ENCODE peak calls at places on chromosomes 4 and X, in six cellular contexts. N, K, G, D, T and M are unnamed samples.
A peak's percentile ranks its signal among the peaks of the same experiment; 100 is the strongest.

GRCh38 chr4:83362492-83363329 is 28.1 kb upstream of the HPSE start:
- DNase-seq in K (no peak), G (no peak), T (peak; percentile 67), N (no peak), D (no peak), M (no peak)

GRCh38 chr4:158938462-158939044 is 164.3 kb upstream of the RAPGEF2 start:
- DNase-seq in D (no peak), K (no peak), N (peak; percentile 16), G (no peak), T (peak; percentile 15), M (no peak)

GRCh38 chr4:72094054-72094780 is 62.4 kb downstream of the NPFFR2 start:
- DNase-seq in K (no peak), D (peak; percentile 60), G (no peak), T (no peak), N (peak; percentile 10), M (no peak)

GRCh38 chr4:38004062-38004461 is 43.9 kb downstream of the PTTG2 start:
- DNase-seq in G (no peak), D (no peak), T (peak; percentile 61), N (no peak), K (no peak), M (no peak)

GRCh38 chr4:40699648-40700047 is 50.1 kb upstream of the NSUN7 start:
- DNase-seq in N (no peak), G (no peak), D (no peak), K (no peak), T (peak; percentile 63), M (no peak)

GRCh38 chrX:148049441-148049840 is 68.3 kb downstream of the FMR1NB start:
- DNase-seq in K (no peak), D (no peak), G (no peak), T (peak; percentile 48), N (no peak), M (no peak)

GRCh38 chr4:98710831-98711230 is 52.4 kb upstream of the TSPAN5 start:
- DNase-seq in N (no peak), G (no peak), T (peak; percentile 22), K (no peak), D (no peak), M (no peak)

GRCh38 chr4:128709268-128709667 is 100.2 kb upstream of the JADE1 start:
- DNase-seq in K (no peak), G (no peak), N (no peak), D (no peak), T (no peak), M (no peak)

GRCh38 chr4:833731-834367 is 7.9 kb upstream of the CPLX1 start:
- DNase-seq in N (peak; percentile 4), K (no peak), G (peak; percentile 47), T (no peak), D (no peak), M (no peak)

GRCh38 chr4:118865091-118865708 is 23.5 kb upstream of the SYNPO2 start:
- DNase-seq in T (peak; percentile 68), K (no peak), D (no peak), N (peak; percentile 71), G (no peak), M (peak; percentile 77)

GRCh38 chr4:173257732-173258717 is 76.1 kb downstream of the HMGB2 start:
- DNase-seq in G (peak; percentile 76), D (peak; percentile 72), N (peak; percentile 56), K (peak; percentile 44), T (peak; percentile 77), M (peak; percentile 67)

GRCh38 chrX:137430301-137430700 is 135.6 kb upstream of the ZIC3 start:
- DNase-seq in K (no peak), D (no peak), T (no peak), G (no peak), N (no peak), M (peak; percentile 42)

GRCh38 chr4:133156096-133156495 is 7.0 kb downstream of the PCDH10 start:
- DNase-seq in N (no peak), G (no peak), K (no peak), D (no peak), T (no peak), M (no peak)

GRCh38 chr4:41718907-41719306 is 29.6 kb downstream of the PHOX2B start:
- DNase-seq in K (no peak), D (no peak), N (no peak), G (no peak), T (no peak), M (no peak)

GRCh38 chrX:883588-883987 is 253.0 kb downstream of the SHOX start:
- DNase-seq in G (no peak), N (no peak), K (no peak), T (no peak), D (no peak), M (peak; percentile 33)

GRCh38 chr4:54107951-54108740 is 8.2 kb downstream of the GSX2 start:
- DNase-seq in G (no peak), N (no peak), T (no peak), D (no peak), K (no peak), M (peak; percentile 33)

GRCh38 chr4:147924604-147925412 is 192.9 kb downstream of the ARHGAP10 start:
- DNase-seq in T (peak; percentile 55), K (no peak), N (peak; percentile 30), D (no peak), G (no peak), M (peak; percentile 58)

GRCh38 chr4:151719045-151719743 is 41.6 kb downstream of the GATB start:
- DNase-seq in G (no peak), K (no peak), D (no peak), N (no peak), T (peak; percentile 78), M (no peak)

GRCh38 chr4:149493492-149493891 is 322.2 kb downstream of the IQCM start:
- DNase-seq in G (no peak), T (no peak), D (no peak), K (no peak), N (no peak), M (no peak)

GRCh38 chrX:106802063-106802387 is 448 bp upstream of the TBC1D8B start:
- DNase-seq in N (no peak), G (no peak), D (no peak), T (no peak), K (no peak), M (no peak)

GRCh38 chrX:140502491-140503229 is 2.2 kb downstream of the SOX3 start:
- DNase-seq in K (no peak), N (no peak), T (no peak), D (no peak), G (no peak), M (no peak)

GRCh38 chr4:150242820-150243458 is 164.7 kb downstream of the DCLK2 start:
- DNase-seq in D (no peak), K (no peak), T (peak; percentile 62), N (no peak), G (no peak), M (peak; percentile 58)

GRCh38 chr4:15382669-15383273 is 45.1 kb upstream of the C1QTNF7 start:
- DNase-seq in G (no peak), K (no peak), T (no peak), D (no peak), N (no peak), M (no peak)
- H3K27ac ChIP-seq in G (peak overlapping the region; percentile 29), K (no peak overlapping the region), T (no peak overlapping the region), D (no peak overlapping the region), N (no peak overlapping the region), M (no peak overlapping the region)

GRCh38 chr4:76195326-76195725 is 18.3 kb downstream of the SCARB2 start:
- DNase-seq in T (peak; percentile 73), K (no peak), D (no peak), N (no peak), G (no peak), M (no peak)
- H3K27ac ChIP-seq in T (no peak overlapping the region), K (no peak overlapping the region), D (peak overlapping the region; percentile 50), N (peak overlapping the region; percentile 88), G (peak overlapping the region; percentile 12), M (no peak overlapping the region)

GRCh38 chrX:68428431-68428830 is 4.9 kb downstream of the OPHN1 start:
- DNase-seq in G (no peak), T (peak; percentile 20), K (no peak), N (no peak), D (no peak), M (no peak)
- H3K27ac ChIP-seq in G (no peak overlapping the region), T (no peak overlapping the region), K (no peak overlapping the region), N (no peak overlapping the region), D (no peak overlapping the region), M (no peak overlapping the region)

GRCh38 chr4:2797545-2798305 is 4.8 kb downstream of the SH3BP2 start:
- DNase-seq in N (peak; percentile 87), D (peak; percentile 65), T (no peak), K (no peak), G (peak; percentile 72), M (no peak)
- H3K27ac ChIP-seq in N (peak overlapping the region; percentile 67), D (peak overlapping the region; percentile 26), T (no peak overlapping the region), K (no peak overlapping the region), G (no peak overlapping the region), M (no peak overlapping the region)

GRCh38 chr4:186078977-186079697 is 10.2 kb downstream of the TLR3 start:
- DNase-seq in T (peak; percentile 3), N (no peak), K (no peak), G (no peak), D (no peak), M (peak; percentile 62)
- H3K27ac ChIP-seq in T (peak overlapping the region; percentile 41), N (peak overlapping the region; percentile 33), K (no peak overlapping the region), G (no peak overlapping the region), D (no peak overlapping the region), M (no peak overlapping the region)

GRCh38 chr4:75940692-75941253 is at the start of gene NAAA:
- DNase-seq in D (peak; percentile 93), G (peak; percentile 90), N (peak; percentile 87), K (no peak), T (peak; percentile 58), M (peak; percentile 83)

GRCh38 chr4:75935628-75936027 is 5.2 kb downstream of the NAAA start:
- DNase-seq in T (no peak), G (no peak), K (no peak), D (no peak), N (no peak), M (no peak)

GRCh38 chr4:75939890-75940691 is 722 bp downstream of the NAAA start:
- DNase-seq in G (peak; percentile 92), K (no peak), D (peak; percentile 86), T (peak; percentile 58), N (peak; percentile 62), M (peak; percentile 84)
- H3K27ac ChIP-seq in G (peak overlapping the region; percentile 15), K (peak overlapping the region; percentile 21), D (peak overlapping the region; percentile 77), T (no peak overlapping the region), N (peak overlapping the region; percentile 61), M (no peak overlapping the region)

GRCh38 chr4:156962069-156962377 is 9.6 kb downstream of the PDGFC start:
- DNase-seq in K (no peak), N (no peak), D (no peak), T (no peak), G (no peak), M (no peak)

GRCh38 chr4:156963419-156963818 is 8.2 kb downstream of the PDGFC start:
- DNase-seq in D (no peak), G (no peak), T (no peak), N (no peak), K (no peak), M (no peak)

GRCh38 chr4:156959298-156959702 is 12.3 kb downstream of the PDGFC start:
- DNase-seq in G (no peak), N (no peak), K (no peak), T (peak; percentile 50), D (no peak), M (no peak)

GRCh38 chr4:156961241-156962068 is 10.1 kb downstream of the PDGFC start:
- DNase-seq in K (no peak), T (no peak), N (no peak), G (no peak), D (no peak), M (no peak)

DNA sequence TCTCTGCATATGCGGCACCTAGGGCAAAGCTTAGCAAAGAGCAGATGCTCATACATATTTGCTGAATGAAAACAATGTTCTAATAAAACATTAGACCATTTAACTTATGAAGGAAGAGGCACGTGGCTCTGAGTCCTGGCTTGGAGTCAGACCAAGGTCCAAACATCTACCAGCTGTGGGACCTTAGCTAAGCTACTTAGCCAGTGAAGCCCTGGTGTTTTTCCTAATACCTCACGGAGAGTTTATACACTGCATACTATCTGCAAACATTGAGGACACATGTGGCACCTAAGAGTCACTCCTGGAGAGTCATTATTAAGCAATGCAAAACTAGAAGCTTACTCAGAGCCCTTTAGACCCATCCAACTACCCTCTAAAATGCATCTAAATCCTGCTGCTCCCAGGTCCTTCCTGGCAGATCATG is 9.0 kb downstream of the PDGFC start:
- DNase-seq in K (peak; percentile 98), T (peak; percentile 54), G (no peak), D (no peak), N (peak; percentile 43), M (no peak)
- H3K27ac ChIP-seq in K (peak overlapping the region; percentile 88), T (no peak overlapping the region), G (peak overlapping the region; percentile 62), D (peak overlapping the region; percentile 58), N (peak overlapping the region; percentile 7), M (no peak overlapping the region)